ENCODE peak calls at places on chromosome 20, in five cellular contexts. L is neuronal stem cell, O is H1, U is trophoblast cell, J is H9. V is an unnamed sample.

GRCh38 chr20:3371757-3372156 is 35.7 kb downstream of the DNAAF9 start:
- DNase-seq in U (no peak), J (no peak), O (no peak), L (no peak), V (no peak)

GRCh38 chr20:57748601-57749130 is 38.9 kb upstream of the PMEPA1 start:
- DNase-seq in J (no peak), L (peak; percentile 6), U (peak; percentile 67), O (no peak), V (peak; percentile 13)

GRCh38 chr20:34404803-34405202 is 41.7 kb downstream of the ITCH start:
- DNase-seq in J (no peak), O (no peak), L (no peak), U (no peak), V (no peak)

GRCh38 chr20:58458342-58459057 is 56.7 kb downstream of the APCDD1L start:
- DNase-seq in O (no peak), U (no peak), J (no peak), L (no peak), V (peak; percentile 58)

GRCh38 chr20:23641936-23642751 is 4.4 kb upstream of the CST3 start:
- DNase-seq in J (no peak), O (no peak), U (peak; percentile 48), L (no peak), V (peak; percentile 93)

GRCh38 chr20:16027710-16028109 is 545.5 kb downstream of the KIF16B start:
- DNase-seq in J (no peak), U (no peak), L (peak; percentile 47), O (no peak), V (no peak)

GRCh38 chr20:54681869-54682268 is 206.5 kb downstream of the DOK5 start:
- DNase-seq in J (no peak), O (no peak), L (no peak), U (no peak), V (no peak)

GRCh38 chr20:32089637-32090330 is 19.7 kb upstream of the TM9SF4 start:
- DNase-seq in L (no peak), J (peak; percentile 84), U (no peak), O (peak; percentile 50), V (no peak)

GRCh38 chr20:18288748-18289705 is 700 bp downstream of the ZNF133 start:
- DNase-seq in L (no peak), U (no peak), O (no peak), J (no peak), V (peak; percentile 47)

GRCh38 chr20:62642666-62643520 is 590 bp downstream of the SLCO4A1 start:
- DNase-seq in J (peak; percentile 49), U (no peak), L (no peak), O (no peak), V (no peak)

GRCh38 chr20:13099676-13100075 is 90.9 kb downstream of the SPTLC3 start:
- DNase-seq in O (no peak), L (no peak), J (no peak), U (peak; percentile 80), V (no peak)
- H2BK12ac ChIP-seq in O (no peak overlapping the region), L (no peak overlapping the region), J (no peak overlapping the region), U (no peak overlapping the region), V (no peak overlapping the region)

DNA sequence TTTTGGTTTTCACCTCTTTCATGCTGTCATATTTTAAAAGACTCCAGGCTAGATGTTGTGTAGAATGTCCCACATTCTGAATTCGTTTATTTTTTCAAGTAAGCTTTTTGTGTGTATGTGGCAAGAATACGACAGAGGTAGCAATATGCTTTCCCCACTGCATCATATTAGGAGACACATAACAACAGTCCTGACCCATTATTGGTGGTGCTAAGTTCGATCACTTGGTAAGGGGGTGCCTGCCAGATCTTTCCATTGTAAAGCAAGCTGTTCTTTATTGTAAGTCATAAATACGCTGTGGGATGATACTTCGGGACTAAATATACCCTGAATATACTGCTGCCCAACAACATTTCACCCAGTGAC is 587 bp upstream of the NCOA3 start:
- DNase-seq in J (no peak), L (no peak), O (no peak), U (no peak), V (no peak)
- H2AFZ ChIP-seq in J (peak overlapping the region; percentile 0), L (peak overlapping the region; percentile 95), O (peak overlapping the region; percentile 97), U (no peak overlapping the region), V (peak overlapping the region; percentile 43)

GRCh38 chr20:48892049-48892470 is 29.5 kb upstream of the ARFGEF2 start:
- DNase-seq in U (no peak), L (no peak), J (no peak), O (no peak), V (no peak)
- H2BK12ac ChIP-seq in U (no peak overlapping the region), L (no peak overlapping the region), J (no peak overlapping the region), O (no peak overlapping the region), V (no peak overlapping the region)

GRCh38 chr20:846894-847278 is 13.4 kb downstream of the FAM110A start:
- DNase-seq in L (no peak), U (no peak), O (no peak), J (no peak), V (no peak)

GRCh38 chr20:844473-845225 is 11.1 kb downstream of the FAM110A start:
- DNase-seq in J (peak; percentile 95), U (peak; percentile 85), O (peak; percentile 67), L (peak; percentile 88), V (peak; percentile 92)

GRCh38 chr20:843908-844307 is 10.4 kb downstream of the FAM110A start:
- DNase-seq in J (no peak), L (no peak), O (no peak), U (no peak), V (no peak)

GRCh38 chr20:845967-846893 is 12.7 kb downstream of the FAM110A start:
- DNase-seq in U (no peak), J (no peak), L (no peak), O (no peak), V (no peak)

DNA sequence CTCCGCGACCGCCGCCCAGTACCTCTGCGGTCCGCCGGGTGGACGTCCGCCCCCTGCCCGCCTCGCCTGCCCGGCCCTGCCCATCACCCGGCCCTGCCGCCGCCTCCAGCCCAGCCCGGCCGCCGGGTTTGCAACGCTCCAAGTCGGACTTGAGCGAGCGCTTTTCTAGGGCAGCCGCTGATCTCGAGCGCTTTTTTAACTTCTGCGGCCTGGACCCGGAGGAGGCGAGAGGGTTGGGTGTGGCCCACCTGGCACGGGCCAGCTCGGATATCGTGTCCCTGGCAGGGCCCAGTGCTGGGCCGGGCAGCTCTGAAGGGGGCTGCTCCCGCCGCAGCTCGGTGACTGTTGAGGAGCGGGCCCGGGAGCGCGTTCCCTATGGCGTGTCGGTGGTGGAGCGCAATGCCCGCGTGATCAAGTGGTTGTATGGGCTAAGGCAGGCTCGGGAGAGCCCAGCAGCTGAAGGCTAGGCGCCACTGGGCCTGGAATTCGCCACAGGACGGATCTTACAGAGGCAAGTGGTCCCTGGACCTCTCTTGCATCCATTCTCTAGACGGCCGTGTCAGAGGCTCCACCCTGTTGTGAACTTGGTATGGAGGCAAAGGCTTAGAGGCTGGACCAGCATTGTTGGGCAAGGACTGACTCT is 11.8 kb downstream of the FAM110A start:
- DNase-seq in L (no peak), J (no peak), O (no peak), U (no peak), V (no peak)
- H2AFZ ChIP-seq in L (no peak overlapping the region), J (no peak overlapping the region), O (no peak overlapping the region), U (no peak overlapping the region), V (no peak overlapping the region)

GRCh38 chr20:46202758-46203509 is 84.8 kb downstream of the CD40 start:
- DNase-seq in L (no peak), J (no peak), O (no peak), U (no peak), V (no peak)
- H2BK12ac ChIP-seq in L (no peak overlapping the region), J (no peak overlapping the region), O (peak overlapping the region; percentile 98), U (no peak overlapping the region), V (no peak overlapping the region)

DNA sequence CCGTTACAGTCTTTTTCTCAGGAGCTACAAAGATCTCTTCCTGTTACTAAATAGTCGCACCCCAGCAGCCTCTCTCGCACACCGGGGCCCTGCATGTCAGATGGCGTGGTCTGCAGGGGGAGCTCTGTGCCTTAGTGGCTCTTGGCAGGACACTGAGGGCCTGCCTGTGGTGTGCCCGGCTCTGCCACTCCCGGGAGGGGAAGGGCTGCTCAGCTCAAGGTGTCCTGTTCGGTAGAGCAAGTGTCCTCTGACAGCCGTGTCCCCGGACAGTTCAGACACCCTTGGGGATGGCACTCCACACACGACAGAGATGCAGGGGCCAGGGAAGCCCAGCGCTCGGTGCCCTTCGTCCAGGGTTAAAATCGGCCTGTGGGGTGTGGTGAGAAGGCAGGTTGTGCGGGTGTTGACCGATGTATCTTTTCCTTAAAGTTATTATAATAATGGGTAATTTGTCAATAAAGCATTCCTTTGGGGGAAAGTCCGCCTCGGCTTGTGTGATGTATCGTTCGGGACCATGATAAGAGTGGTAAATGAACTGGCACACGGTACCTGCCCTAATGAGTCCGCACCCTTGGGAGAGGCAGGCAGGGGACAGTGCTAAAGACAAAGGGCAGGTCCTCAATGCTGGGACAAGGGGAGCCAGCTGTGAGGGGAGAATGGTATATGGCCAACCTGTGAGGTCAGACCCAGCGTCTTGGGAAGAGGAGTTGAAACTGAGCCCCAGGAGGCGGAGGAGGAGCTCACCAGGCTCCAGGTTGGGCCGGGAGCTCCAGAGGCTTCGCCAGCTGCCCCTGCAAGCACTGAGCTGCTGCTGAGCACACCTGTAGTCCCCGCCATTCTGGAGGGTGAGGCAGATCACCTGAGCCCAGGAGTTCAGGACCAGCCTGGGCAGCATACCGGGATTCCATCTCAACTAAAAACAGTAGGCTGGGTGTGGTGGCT is 3.6 kb upstream of the DNAJC5 start:
- DNase-seq in L (no peak), J (peak; percentile 42), U (no peak), O (no peak), V (no peak)
- H2AFZ ChIP-seq in L (no peak overlapping the region), J (no peak overlapping the region), U (no peak overlapping the region), O (no peak overlapping the region), V (no peak overlapping the region)

DNA sequence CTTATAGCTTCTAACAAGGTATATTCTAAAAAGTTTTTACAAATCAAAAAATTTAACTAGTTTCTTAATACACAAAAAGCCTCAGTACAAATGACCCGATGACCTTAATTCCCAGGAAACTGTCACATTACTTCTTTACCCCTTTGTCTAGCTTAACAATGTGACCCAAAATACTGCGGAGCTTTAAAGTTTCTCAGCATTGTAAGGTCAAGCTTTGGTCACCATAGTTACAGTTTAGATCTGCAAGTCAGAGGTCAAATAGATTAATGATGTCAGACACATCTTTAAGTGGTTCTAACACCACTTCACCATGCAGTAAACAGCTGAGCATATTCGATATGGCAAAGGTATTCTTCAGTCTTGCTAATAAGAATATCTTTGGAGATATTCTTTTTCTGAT is 36.8 kb upstream of the FLRT3 start:
- DNase-seq in J (no peak), L (peak; percentile 77), U (no peak), O (no peak), V (no peak)
- H2BK12ac ChIP-seq in J (no peak overlapping the region), L (no peak overlapping the region), U (no peak overlapping the region), O (no peak overlapping the region), V (no peak overlapping the region)

GRCh38 chr20:38134427-38135281 is 30.4 kb downstream of the TGM2 start:
- DNase-seq in J (no peak), U (peak; percentile 50), O (no peak), L (no peak), V (peak; percentile 80)
- H2AFZ ChIP-seq in J (no peak overlapping the region), U (no peak overlapping the region), O (peak overlapping the region; percentile 69), L (peak overlapping the region; percentile 25), V (no peak overlapping the region)

GRCh38 chr20:61126369-61127195 is 125.5 kb upstream of the CDH4 start:
- DNase-seq in J (no peak), L (no peak), U (no peak), O (no peak), V (no peak)
- H2BK12ac ChIP-seq in J (no peak overlapping the region), L (no peak overlapping the region), U (no peak overlapping the region), O (peak overlapping the region; percentile 19), V (peak overlapping the region; percentile 24)

DNA sequence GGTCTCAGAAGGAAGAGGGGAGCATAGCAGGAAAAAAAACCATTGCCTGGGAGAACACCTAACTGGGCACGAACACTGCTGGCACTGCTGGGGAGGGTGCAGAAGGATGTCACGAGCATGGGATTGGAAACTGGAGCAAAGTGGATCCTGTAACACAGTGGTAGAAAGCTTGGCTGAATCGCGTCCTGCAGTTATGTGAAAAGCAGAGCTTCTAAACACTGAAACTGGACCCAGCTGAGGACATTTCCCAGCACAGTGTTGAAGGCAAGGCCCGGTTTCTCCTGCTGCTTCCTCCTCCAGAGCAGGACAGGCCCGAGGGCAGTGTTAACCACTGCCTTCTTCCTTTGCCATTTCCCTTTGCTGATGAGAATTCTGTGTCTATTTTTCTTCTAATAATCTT is 6.7 kb downstream of the APMAP start:
- DNase-seq in U (no peak), J (peak; percentile 6), O (no peak), L (no peak), V (no peak)
- H2AFZ ChIP-seq in U (no peak overlapping the region), J (no peak overlapping the region), O (no peak overlapping the region), L (no peak overlapping the region), V (no peak overlapping the region)